ENCODE peak calls at places on chromosome 6, in four cellular contexts. F is body of pancreas, I is IMR-90, S is lower lobe of right lung. A is an unnamed sample.

GRCh38 chr6:127582777-127583462 is 5.9 kb downstream of the C6orf58 start:
- DNase-seq in S (no peak), F (no peak), I (peak), A (no peak)

GRCh38 chr6:157403011-157403683 is 22.2 kb downstream of the ZDHHC14 start:
- DNase-seq in F (no peak), S (no peak), I (no peak), A (no peak)

GRCh38 chr6:58113960-58114359 is 796.5 kb downstream of the PRIM2 start:
- DNase-seq in S (no peak), I (no peak), F (no peak), A (no peak)

GRCh38 chr6:168035661-168036616 is 38.5 kb downstream of the KIF25 start:
- DNase-seq in I (peak), S (peak), F (no peak), A (no peak)

GRCh38 chr6:8085053-8085511 is 17.3 kb downstream of the EEF1E1 start:
- DNase-seq in I (peak), F (peak), S (no peak), A (peak)

GRCh38 chr6:11789754-11790153 is 11.2 kb upstream of the ADTRP start:
- DNase-seq in F (no peak), S (no peak), I (no peak), A (no peak)

GRCh38 chr6:71197770-71198169 is 90.8 kb upstream of the OGFRL1 start:
- DNase-seq in I (peak), S (no peak), F (no peak), A (peak)

GRCh38 chr6:108164815-108165706 is 761 bp upstream of the NR2E1 start:
- DNase-seq in I (no peak), F (no peak), S (no peak), A (no peak)

GRCh38 chr6:119147101-119148053 is 68.9 kb upstream of the FAM184A start:
- DNase-seq in F (no peak), I (peak), S (peak), A (peak)

GRCh38 chr6:74115674-74116073 is 419.7 kb downstream of the CD109 start:
- DNase-seq in F (no peak), S (no peak), I (peak), A (no peak)

GRCh38 chr6:43089874-43090556 is 13.9 kb downstream of the PTK7 start:
- DNase-seq in S (peak), I (peak), F (no peak), A (no peak)
- H3K4me3 ChIP-seq in S (peak), I (no peak), F (no peak), A (no peak)

DNA sequence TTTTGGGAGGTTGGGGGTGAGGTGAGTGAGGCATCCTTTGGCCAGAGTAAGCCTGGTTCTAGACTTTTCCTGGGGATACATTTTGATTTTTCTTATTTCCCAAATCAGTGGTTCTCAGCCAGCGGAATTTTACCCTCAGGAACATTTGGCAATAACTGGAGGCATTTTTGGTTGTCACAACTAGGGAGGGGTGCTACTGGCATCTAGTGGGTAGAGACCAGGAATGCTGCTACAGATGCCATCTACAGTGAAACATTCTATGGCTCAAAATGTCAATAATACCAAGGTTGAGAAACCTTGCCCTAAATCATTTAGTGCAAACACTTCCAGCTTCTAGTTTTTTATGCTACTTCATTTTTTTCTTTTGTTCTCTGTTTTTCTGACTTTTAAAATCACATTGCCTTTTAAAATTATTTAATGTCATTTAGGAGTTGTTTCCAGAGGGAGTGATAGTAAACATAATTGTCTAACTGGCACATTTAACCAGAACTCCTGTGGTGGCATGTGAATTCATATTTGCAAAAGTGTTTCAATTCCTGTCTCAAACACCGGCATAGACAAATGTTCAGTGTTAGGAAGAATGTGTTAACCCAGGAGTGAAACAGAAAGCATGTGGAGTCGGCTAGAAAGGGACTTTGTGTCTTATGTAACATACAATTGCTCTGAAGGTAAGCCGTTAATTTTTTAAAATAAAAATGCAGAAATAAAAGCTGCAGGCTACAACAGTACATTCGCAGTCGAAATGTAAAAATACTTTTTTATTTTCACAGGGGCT is 59.0 kb downstream of the QRSL1 start:
- DNase-seq in S (no peak), F (no peak), I (no peak), A (no peak)
- TF ChIP-seq CTCF in S (no peak), F (peak), I (no peak), A (peak)

GRCh38 chr6:28659250-28659566 is 133.5 kb downstream of the GPX5 start:
- DNase-seq in F (no peak), I (no peak), S (no peak), A (no peak)

GRCh38 chr6:28656715-28657114 is 131.0 kb downstream of the GPX5 start:
- DNase-seq in F (no peak), S (no peak), I (no peak), A (no peak)

GRCh38 chr6:28657756-28658465 is 132.2 kb downstream of the GPX5 start:
- DNase-seq in I (peak), F (peak), S (no peak), A (peak)

GRCh38 chr6:28657367-28657755 is 131.7 kb downstream of the GPX5 start:
- DNase-seq in I (no peak), S (no peak), F (no peak), A (no peak)

GRCh38 chr6:28658475-28659249 is 133.0 kb downstream of the GPX5 start:
- DNase-seq in I (peak), F (no peak), S (no peak), A (no peak)
- H3K4me3 ChIP-seq in I (peak), F (no peak), S (peak), A (peak)

GRCh38 chr6:112030206-112030932 is 23.5 kb upstream of the CCN6 start:
- DNase-seq in S (no peak), I (no peak), F (no peak), A (no peak)

GRCh38 chr6:112027942-112028674 is 25.8 kb upstream of the CCN6 start:
- DNase-seq in S (no peak), I (no peak), F (no peak), A (no peak)

GRCh38 chr6:112026933-112027332 is 27.0 kb upstream of the CCN6 start:
- DNase-seq in S (no peak), F (no peak), I (no peak), A (no peak)

GRCh38 chr6:112030965-112031660 is 22.8 kb upstream of the CCN6 start:
- DNase-seq in F (no peak), I (no peak), S (no peak), A (no peak)

GRCh38 chr6:112029045-112029822 is 24.7 kb upstream of the CCN6 start:
- DNase-seq in F (peak), I (peak), S (peak), A (no peak)
- TF ChIP-seq CTCF in F (peak), I (peak), S (peak), A (peak)

GRCh38 chr6:37502703-37503485 is 3.2 kb upstream of the CCDC167 start:
- DNase-seq in F (no peak), S (peak), I (no peak), A (no peak)
- H3K4me3 ChIP-seq in F (no peak), S (no peak), I (no peak), A (no peak)

A was measured in retinal pigment epithelial cell.